ENCODE peak calls at places on chromosomes 5 and 9, in seven cellular contexts. One of them, this sample, is unnamed.

GRCh38 chr9:91053824-91054223 is 252.2 kb downstream of the SYK start:
- DNase-seq in A549: no peak
- DNase-seq in IMR-90: no peak
- DNase-seq in psoas muscle: no peak
- DNase-seq in right cardiac atrium: no peak
- DNase-seq in pancreas: no peak
- DNase-seq in HepG2: no peak
- DNase-seq in this sample: no peak

GRCh38 chr5:81086881-81087281 is 126.7 kb downstream of the RASGRF2 start:
- DNase-seq in A549: no peak
- DNase-seq in IMR-90: no peak
- DNase-seq in psoas muscle: no peak
- DNase-seq in right cardiac atrium: no peak
- DNase-seq in pancreas: no peak
- DNase-seq in HepG2: no peak
- DNase-seq in this sample: no peak

GRCh38 chr5:128541385-128541784 is 3.3 kb upstream of the FBN2 start:
- DNase-seq in A549: no peak
- DNase-seq in IMR-90: no peak
- DNase-seq in psoas muscle: no peak
- DNase-seq in right cardiac atrium: no peak
- DNase-seq in pancreas: no peak
- DNase-seq in HepG2: no peak
- DNase-seq in this sample: no peak

GRCh38 chr9:127763918-127764384 is 14.5 kb downstream of the SH2D3C start:
- DNase-seq in A549: no peak
- DNase-seq in IMR-90: no peak
- DNase-seq in psoas muscle: peak; percentile 67
- DNase-seq in right cardiac atrium: peak; percentile 85
- DNase-seq in pancreas: no peak
- DNase-seq in HepG2: peak; percentile 32
- DNase-seq in this sample: peak; percentile 73

GRCh38 chr5:67577424-67577823 is 380.8 kb upstream of the CD180 start:
- DNase-seq in A549: no peak
- DNase-seq in IMR-90: peak; percentile 38
- DNase-seq in psoas muscle: no peak
- DNase-seq in right cardiac atrium: no peak
- DNase-seq in pancreas: no peak
- DNase-seq in HepG2: no peak
- DNase-seq in this sample: no peak

GRCh38 chr9:76658510-76659231 is 105.6 kb upstream of the PCA3 start:
- DNase-seq in A549: peak; percentile 35
- DNase-seq in IMR-90: peak; percentile 76
- DNase-seq in psoas muscle: no peak
- DNase-seq in right cardiac atrium: no peak
- DNase-seq in pancreas: no peak
- DNase-seq in HepG2: peak; percentile 38
- DNase-seq in this sample: no peak

GRCh38 chr5:9765421-9765820 is 135.3 kb upstream of the TAS2R1 start:
- DNase-seq in A549: no peak
- DNase-seq in IMR-90: peak; percentile 93
- DNase-seq in psoas muscle: no peak
- DNase-seq in right cardiac atrium: no peak
- DNase-seq in pancreas: no peak
- DNase-seq in HepG2: no peak
- DNase-seq in this sample: no peak

GRCh38 chr9:34559616-34560546 is 29.6 kb downstream of the CNTFR start:
- DNase-seq in A549: peak; percentile 50
- DNase-seq in IMR-90: peak; percentile 59
- DNase-seq in psoas muscle: peak; percentile 91
- DNase-seq in right cardiac atrium: peak; percentile 85
- DNase-seq in pancreas: no peak
- DNase-seq in HepG2: peak; percentile 21
- DNase-seq in this sample: peak; percentile 66

GRCh38 chr9:103152473-103152872 is 157.3 kb downstream of the CYLC2 start:
- DNase-seq in A549: no peak
- DNase-seq in IMR-90: no peak
- DNase-seq in psoas muscle: no peak
- DNase-seq in right cardiac atrium: no peak
- DNase-seq in pancreas: no peak
- DNase-seq in HepG2: no peak
- DNase-seq in this sample: no peak

GRCh38 chr9:128703616-128704355 is 1.5 kb downstream of the PKN3 start:
- DNase-seq in A549: no peak
- DNase-seq in IMR-90: no peak
- DNase-seq in psoas muscle: peak; percentile 69
- DNase-seq in right cardiac atrium: peak; percentile 85
- DNase-seq in pancreas: no peak
- DNase-seq in HepG2: no peak
- DNase-seq in this sample: peak; percentile 81

GRCh38 chr5:31611002-31611401 is 27.9 kb upstream of the PDZD2 start:
- DNase-seq in A549: no peak
- DNase-seq in IMR-90: no peak
- DNase-seq in psoas muscle: no peak
- DNase-seq in right cardiac atrium: no peak
- DNase-seq in pancreas: no peak
- DNase-seq in HepG2: no peak
- DNase-seq in this sample: no peak

GRCh38 chr9:24296124-24296523 is 249.6 kb downstream of the IZUMO3 start:
- DNase-seq in A549: no peak
- DNase-seq in IMR-90: no peak
- DNase-seq in psoas muscle: no peak
- DNase-seq in right cardiac atrium: no peak
- DNase-seq in pancreas: no peak
- DNase-seq in HepG2: no peak
- DNase-seq in this sample: no peak
- H3K9me3 ChIP-seq in A549: no peaks in the 10 kb centered on the region
- H3K9me3 ChIP-seq in IMR-90: peaks cover 8% of the 10 kb centered on the region
- H3K9me3 ChIP-seq in psoas muscle: no peaks in the 10 kb centered on the region
- H3K9me3 ChIP-seq in right cardiac atrium: no peaks in the 10 kb centered on the region
- H3K9me3 ChIP-seq in pancreas: no peaks in the 10 kb centered on the region
- H3K9me3 ChIP-seq in HepG2: peaks cover 90% of the 10 kb centered on the region
- H3K9me3 ChIP-seq in this sample: peaks cover 2% of the 10 kb centered on the region

GRCh38 chr9:120635011-120635410 is 55.0 kb upstream of the CDK5RAP2 start:
- DNase-seq in A549: no peak
- DNase-seq in IMR-90: no peak
- DNase-seq in psoas muscle: no peak
- DNase-seq in right cardiac atrium: no peak
- DNase-seq in pancreas: no peak
- DNase-seq in HepG2: no peak
- DNase-seq in this sample: no peak
- H3K9me3 ChIP-seq in A549: peaks cover 9% of the 10 kb centered on the region
- H3K9me3 ChIP-seq in IMR-90: peaks cover 3% of the 10 kb centered on the region
- H3K9me3 ChIP-seq in psoas muscle: peaks cover 14% of the 10 kb centered on the region
- H3K9me3 ChIP-seq in right cardiac atrium: no peaks in the 10 kb centered on the region
- H3K9me3 ChIP-seq in pancreas: no peaks in the 10 kb centered on the region
- H3K9me3 ChIP-seq in HepG2: peaks cover 9% of the 10 kb centered on the region
- H3K9me3 ChIP-seq in this sample: no peaks in the 10 kb centered on the region

DNA sequence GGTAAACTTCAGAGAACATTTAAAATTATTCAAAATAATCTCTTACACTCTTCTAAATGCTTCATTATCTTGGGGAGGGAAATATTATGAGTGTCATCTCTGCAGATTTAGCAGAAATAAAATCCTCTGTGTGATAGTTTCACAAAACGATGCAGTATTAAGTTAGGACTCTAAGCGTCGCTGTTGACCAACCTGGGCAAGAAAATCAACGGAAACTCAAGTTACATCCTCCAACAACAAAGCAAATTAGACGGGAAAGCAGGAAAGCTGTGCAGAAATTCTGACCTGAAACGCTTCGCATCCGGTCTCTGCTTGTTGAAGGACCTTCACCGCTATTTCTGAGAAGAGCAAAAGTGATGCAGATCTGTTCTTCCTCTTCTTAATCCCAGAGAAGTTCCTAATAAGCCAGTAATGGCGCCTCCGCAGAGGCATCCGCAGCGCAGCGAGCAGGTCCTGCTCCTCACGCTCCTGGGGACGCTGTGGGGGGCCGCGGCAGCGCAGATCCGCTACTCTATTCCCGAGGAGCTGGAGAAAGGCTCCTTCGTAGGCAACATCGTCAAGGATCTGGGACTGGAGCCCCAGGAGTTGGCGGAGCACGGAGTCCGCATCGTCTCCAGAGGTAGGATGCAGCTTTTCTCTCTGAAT is at the start of gene PCDHGA6:
- DNase-seq in A549: no peak
- DNase-seq in IMR-90: peak; percentile 58
- DNase-seq in psoas muscle: no peak
- DNase-seq in right cardiac atrium: no peak
- DNase-seq in pancreas: no peak
- DNase-seq in HepG2: no peak
- DNase-seq in this sample: no peak
- H3K9me3 ChIP-seq in A549: peaks cover 55% of the 10 kb centered on the region
- H3K9me3 ChIP-seq in IMR-90: peaks cover 61% of the 10 kb centered on the region
- H3K9me3 ChIP-seq in psoas muscle: peaks cover 16% of the 10 kb centered on the region
- H3K9me3 ChIP-seq in right cardiac atrium: peaks cover 12% of the 10 kb centered on the region
- H3K9me3 ChIP-seq in pancreas: no peaks in the 10 kb centered on the region
- H3K9me3 ChIP-seq in HepG2: peaks cover 53% of the 10 kb centered on the region
- H3K9me3 ChIP-seq in this sample: peaks cover 65% of the 10 kb centered on the region

GRCh38 chr5:3323144-3323543 is 272.5 kb upstream of the IRX1 start:
- DNase-seq in A549: no peak
- DNase-seq in IMR-90: no peak
- DNase-seq in psoas muscle: no peak
- DNase-seq in right cardiac atrium: no peak
- DNase-seq in pancreas: no peak
- DNase-seq in HepG2: no peak
- DNase-seq in this sample: no peak

GRCh38 chr5:3325206-3325605 is 270.4 kb upstream of the IRX1 start:
- DNase-seq in A549: no peak
- DNase-seq in IMR-90: no peak
- DNase-seq in psoas muscle: no peak
- DNase-seq in right cardiac atrium: no peak
- DNase-seq in pancreas: no peak
- DNase-seq in HepG2: no peak
- DNase-seq in this sample: no peak

GRCh38 chr5:3324421-3325101 is 271.1 kb upstream of the IRX1 start:
- DNase-seq in A549: no peak
- DNase-seq in IMR-90: no peak
- DNase-seq in psoas muscle: no peak
- DNase-seq in right cardiac atrium: no peak
- DNase-seq in pancreas: no peak
- DNase-seq in HepG2: no peak
- DNase-seq in this sample: no peak

GRCh38 chr5:3326569-3327232 is 268.9 kb upstream of the IRX1 start:
- DNase-seq in A549: no peak
- DNase-seq in IMR-90: no peak
- DNase-seq in psoas muscle: no peak
- DNase-seq in right cardiac atrium: no peak
- DNase-seq in pancreas: no peak
- DNase-seq in HepG2: no peak
- DNase-seq in this sample: no peak

DNA sequence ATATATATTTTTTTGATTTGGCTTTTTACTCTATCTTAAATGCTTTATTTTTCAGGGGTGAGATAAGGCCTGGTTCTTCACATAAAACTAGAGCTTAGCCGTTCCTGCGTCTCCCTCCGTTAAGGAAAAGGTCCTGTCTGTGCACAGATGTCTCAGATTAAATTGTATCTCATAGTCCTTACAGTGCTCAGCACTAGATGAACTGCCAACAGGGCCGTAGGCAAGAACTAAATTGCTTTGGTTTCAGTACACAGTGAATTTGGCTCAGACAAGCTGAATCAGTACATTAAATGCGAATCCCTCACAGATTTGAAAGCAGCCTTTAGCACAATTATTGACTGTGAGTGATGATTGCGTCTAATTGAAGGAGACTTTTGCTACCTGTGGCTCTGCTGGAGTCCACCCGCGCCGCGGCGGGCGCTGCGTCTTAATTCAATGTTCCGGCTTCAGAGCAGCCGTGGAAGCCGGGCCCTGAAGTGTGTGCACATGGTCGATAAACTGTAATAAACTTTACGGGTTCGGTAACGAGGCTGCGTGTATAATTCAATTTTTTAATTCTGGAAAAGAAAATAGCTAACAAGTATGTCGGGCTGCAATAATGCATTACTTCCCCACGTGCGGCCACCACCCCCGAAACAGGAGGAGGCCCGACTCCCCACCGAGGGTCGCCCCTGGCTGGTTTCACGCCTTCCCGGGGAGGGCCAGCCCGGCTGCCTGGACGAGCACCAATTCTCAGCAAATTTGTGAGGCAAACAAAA is 269.6 kb upstream of the IRX1 start:
- DNase-seq in A549: no peak
- DNase-seq in IMR-90: no peak
- DNase-seq in psoas muscle: no peak
- DNase-seq in right cardiac atrium: no peak
- DNase-seq in pancreas: no peak
- DNase-seq in HepG2: no peak
- DNase-seq in this sample: no peak
- H3K9me3 ChIP-seq in A549: peaks cover 10% of the 10 kb centered on the region
- H3K9me3 ChIP-seq in IMR-90: peaks cover 42% of the 10 kb centered on the region
- H3K9me3 ChIP-seq in psoas muscle: no peaks in the 10 kb centered on the region
- H3K9me3 ChIP-seq in right cardiac atrium: peaks cover 4% of the 10 kb centered on the region
- H3K9me3 ChIP-seq in pancreas: no peaks in the 10 kb centered on the region
- H3K9me3 ChIP-seq in HepG2: peaks cover 19% of the 10 kb centered on the region
- H3K9me3 ChIP-seq in this sample: no peaks in the 10 kb centered on the region

GRCh38 chr9:1140057-1140456 is 89.9 kb downstream of the DMRT2 start:
- DNase-seq in A549: no peak
- DNase-seq in IMR-90: no peak
- DNase-seq in psoas muscle: no peak
- DNase-seq in right cardiac atrium: no peak
- DNase-seq in pancreas: no peak
- DNase-seq in HepG2: no peak
- DNase-seq in this sample: no peak
- H3K9me3 ChIP-seq in A549: peaks cover 5% of the 10 kb centered on the region
- H3K9me3 ChIP-seq in IMR-90: peaks cover 9% of the 10 kb centered on the region
- H3K9me3 ChIP-seq in psoas muscle: peaks cover 11% of the 10 kb centered on the region
- H3K9me3 ChIP-seq in right cardiac atrium: no peaks in the 10 kb centered on the region
- H3K9me3 ChIP-seq in pancreas: no peaks in the 10 kb centered on the region
- H3K9me3 ChIP-seq in HepG2: peaks cover 2% of the 10 kb centered on the region
- H3K9me3 ChIP-seq in this sample: peaks cover 32% of the 10 kb centered on the region

DNA sequence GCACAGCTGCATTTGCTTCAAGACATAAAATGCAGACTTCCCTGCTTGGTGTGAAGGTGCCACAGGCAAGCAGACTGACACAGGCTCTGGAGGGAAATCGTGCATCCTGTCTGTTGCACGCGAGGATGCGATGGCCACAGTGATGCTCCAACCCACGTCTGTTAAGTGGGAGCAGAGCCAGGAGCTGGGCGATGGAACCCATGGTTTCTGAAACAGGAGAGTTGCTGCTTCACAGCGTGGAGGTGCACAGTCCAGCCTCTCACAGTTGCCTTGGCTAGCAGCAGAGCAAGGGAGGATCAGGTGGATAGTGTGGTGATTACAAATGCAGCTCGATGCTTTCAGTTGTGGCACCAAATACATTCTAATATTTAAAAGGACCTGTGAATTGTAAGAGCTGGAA is 108.8 kb downstream of the TENT4A start:
- DNase-seq in A549: no peak
- DNase-seq in IMR-90: no peak
- DNase-seq in psoas muscle: no peak
- DNase-seq in right cardiac atrium: no peak
- DNase-seq in pancreas: no peak
- DNase-seq in HepG2: no peak
- DNase-seq in this sample: no peak
- H3K9me3 ChIP-seq in A549: peaks cover 21% of the 10 kb centered on the region
- H3K9me3 ChIP-seq in IMR-90: peaks cover 5% of the 10 kb centered on the region
- H3K9me3 ChIP-seq in psoas muscle: peaks cover 10% of the 10 kb centered on the region
- H3K9me3 ChIP-seq in right cardiac atrium: peaks cover 7% of the 10 kb centered on the region
- H3K9me3 ChIP-seq in pancreas: no peaks in the 10 kb centered on the region
- H3K9me3 ChIP-seq in HepG2: peaks cover 8% of the 10 kb centered on the region
- H3K9me3 ChIP-seq in this sample: peaks cover 14% of the 10 kb centered on the region

This sample was measured in heart left ventricle.